ENCODE peak calls at places on chromosomes 7 and 10, in four cellular contexts. One of them, this sample, is unnamed.

GRCh38 chr10:33882996-33883395 is 548.5 kb upstream of the NRP1 start:
- DNase-seq in coronary artery: no peak
- DNase-seq in ovary: no peak
- DNase-seq in brain microvascular endothelial cell: no peak
- DNase-seq in this sample: no peak

GRCh38 chr7:95658676-95659075 is 62.4 kb upstream of the PDK4 start:
- DNase-seq in coronary artery: no peak
- DNase-seq in ovary: no peak
- DNase-seq in brain microvascular endothelial cell: no peak
- DNase-seq in this sample: no peak

GRCh38 chr10:131651674-131652093 is 249.1 kb upstream of the PPP2R2D start:
- DNase-seq in coronary artery: no peak
- DNase-seq in ovary: no peak
- DNase-seq in brain microvascular endothelial cell: no peak
- DNase-seq in this sample: no peak

GRCh38 chr10:71272122-71272771 is 46.8 kb upstream of the SLC29A3 start:
- DNase-seq in coronary artery: no peak
- DNase-seq in ovary: no peak
- DNase-seq in brain microvascular endothelial cell: peak
- DNase-seq in this sample: peak

GRCh38 chr7:130063036-130063435 is 7.3 kb upstream of the KLHDC10 start:
- DNase-seq in coronary artery: no peak
- DNase-seq in ovary: peak
- DNase-seq in brain microvascular endothelial cell: peak
- DNase-seq in this sample: peak

GRCh38 chr10:14508725-14509124 is 178.0 kb upstream of the FRMD4A start:
- DNase-seq in coronary artery: no peak
- DNase-seq in ovary: no peak
- DNase-seq in brain microvascular endothelial cell: no peak
- DNase-seq in this sample: no peak

GRCh38 chr7:71705217-71705616 is 573.3 kb downstream of the GALNT17 start:
- DNase-seq in coronary artery: no peak
- DNase-seq in ovary: no peak
- DNase-seq in brain microvascular endothelial cell: no peak
- DNase-seq in this sample: no peak

GRCh38 chr10:130555411-130555750 is 419.2 kb downstream of the GLRX3 start:
- DNase-seq in coronary artery: no peak
- DNase-seq in ovary: no peak
- DNase-seq in brain microvascular endothelial cell: no peak
- DNase-seq in this sample: no peak

GRCh38 chr7:114928060-114928459 is 6.2 kb downstream of the MDFIC start:
- DNase-seq in coronary artery: no peak
- DNase-seq in ovary: no peak
- DNase-seq in brain microvascular endothelial cell: no peak
- DNase-seq in this sample: no peak

GRCh38 chr7:26329520-26330269 is 38.0 kb downstream of the SNX10 start:
- DNase-seq in coronary artery: no peak
- DNase-seq in ovary: no peak
- DNase-seq in brain microvascular endothelial cell: no peak
- DNase-seq in this sample: no peak

GRCh38 chr10:7260412-7260900 is 150.4 kb downstream of the SFMBT2 start:
- DNase-seq in coronary artery: no peak
- DNase-seq in ovary: peak
- DNase-seq in brain microvascular endothelial cell: peak
- DNase-seq in this sample: peak

GRCh38 chr10:94088926-94089381 is 95.2 kb downstream of the PLCE1 start:
- DNase-seq in coronary artery: no peak
- DNase-seq in ovary: no peak
- DNase-seq in brain microvascular endothelial cell: peak
- DNase-seq in this sample: peak

GRCh38 chr7:44973610-44974401 is 5.0 kb downstream of the MYO1G start:
- DNase-seq in coronary artery: no peak
- DNase-seq in ovary: peak
- DNase-seq in brain microvascular endothelial cell: peak
- DNase-seq in this sample: peak

GRCh38 chr10:121610798-121611325 is 12.6 kb upstream of the FGFR2 start:
- DNase-seq in coronary artery: no peak
- DNase-seq in ovary: no peak
- DNase-seq in brain microvascular endothelial cell: no peak
- DNase-seq in this sample: no peak

GRCh38 chr10:114346176-114347031 is 57.9 kb downstream of the AFAP1L2 start:
- DNase-seq in coronary artery: no peak
- DNase-seq in ovary: peak
- DNase-seq in brain microvascular endothelial cell: no peak
- DNase-seq in this sample: no peak

GRCh38 chr7:132554446-132554845 is 21.8 kb downstream of the PLXNA4 start:
- DNase-seq in coronary artery: no peak
- DNase-seq in ovary: no peak
- DNase-seq in brain microvascular endothelial cell: no peak
- DNase-seq in this sample: no peak

GRCh38 chr7:25348066-25348595 is 119.8 kb upstream of the NPVF start:
- DNase-seq in coronary artery: no peak
- DNase-seq in ovary: no peak
- DNase-seq in brain microvascular endothelial cell: no peak
- DNase-seq in this sample: no peak

GRCh38 chr7:31134246-31135188 is 82.4 kb downstream of the ADCYAP1R1 start:
- DNase-seq in coronary artery: no peak
- DNase-seq in ovary: peak
- DNase-seq in brain microvascular endothelial cell: peak
- DNase-seq in this sample: peak

GRCh38 chr7:79458796-79459195 is 5.3 kb upstream of the MAGI2 start:
- DNase-seq in coronary artery: no peak
- DNase-seq in ovary: no peak
- DNase-seq in brain microvascular endothelial cell: no peak
- DNase-seq in this sample: no peak

GRCh38 chr10:62851449-62851848 is 35.3 kb upstream of the EGR2 start:
- DNase-seq in coronary artery: no peak
- DNase-seq in ovary: no peak
- DNase-seq in brain microvascular endothelial cell: no peak
- DNase-seq in this sample: peak

GRCh38 chr10:127797339-127797738 is 60.4 kb downstream of the FOXI2 start:
- DNase-seq in coronary artery: peak
- DNase-seq in ovary: no peak
- DNase-seq in brain microvascular endothelial cell: no peak
- DNase-seq in this sample: peak

GRCh38 chr10:132872658-132873057 is 69.7 kb downstream of the CFAP46 start:
- DNase-seq in coronary artery: no peak
- DNase-seq in ovary: no peak
- DNase-seq in brain microvascular endothelial cell: no peak
- DNase-seq in this sample: no peak

GRCh38 chr7:12642539-12642938 is 44.9 kb upstream of the ARL4A start:
- DNase-seq in coronary artery: no peak
- DNase-seq in ovary: no peak
- DNase-seq in brain microvascular endothelial cell: no peak
- DNase-seq in this sample: no peak

GRCh38 chr10:74652664-74653063 is 173.7 kb upstream of the KAT6B start:
- DNase-seq in coronary artery: no peak
- DNase-seq in ovary: no peak
- DNase-seq in brain microvascular endothelial cell: no peak
- DNase-seq in this sample: no peak

GRCh38 chr10:125991009-125991788 is 94.8 kb downstream of the FANK1 start:
- DNase-seq in coronary artery: no peak
- DNase-seq in ovary: no peak
- DNase-seq in brain microvascular endothelial cell: no peak
- DNase-seq in this sample: no peak

GRCh38 chr10:69614130-69614529 is 15.9 kb upstream of the FAM241B start:
- DNase-seq in coronary artery: no peak
- DNase-seq in ovary: no peak
- DNase-seq in brain microvascular endothelial cell: no peak
- DNase-seq in this sample: no peak

GRCh38 chr10:69619626-69620025 is 10.4 kb upstream of the FAM241B start:
- DNase-seq in coronary artery: no peak
- DNase-seq in ovary: no peak
- DNase-seq in brain microvascular endothelial cell: no peak
- DNase-seq in this sample: no peak

GRCh38 chr10:69616358-69616757 is 13.7 kb upstream of the FAM241B start:
- DNase-seq in coronary artery: peak
- DNase-seq in ovary: no peak
- DNase-seq in brain microvascular endothelial cell: no peak
- DNase-seq in this sample: no peak

GRCh38 chr10:69620625-69621024 is 9.4 kb upstream of the FAM241B start:
- DNase-seq in coronary artery: no peak
- DNase-seq in ovary: no peak
- DNase-seq in brain microvascular endothelial cell: no peak
- DNase-seq in this sample: no peak

GRCh38 chr10:69618746-69619145 is 11.3 kb upstream of the FAM241B start:
- DNase-seq in coronary artery: no peak
- DNase-seq in ovary: no peak
- DNase-seq in brain microvascular endothelial cell: no peak
- DNase-seq in this sample: no peak
- TF ChIP-seq CTCF in coronary artery: no peak
- TF ChIP-seq CTCF in ovary: no peak
- TF ChIP-seq CTCF in brain microvascular endothelial cell: no peak
- TF ChIP-seq CTCF in this sample: no peak

GRCh38 chr10:19638873-19639233 is 177.4 kb upstream of the PLXDC2 start:
- DNase-seq in coronary artery: no peak
- DNase-seq in ovary: no peak
- DNase-seq in brain microvascular endothelial cell: no peak
- DNase-seq in this sample: no peak
- H3K4me3 ChIP-seq in coronary artery: peak
- H3K4me3 ChIP-seq in ovary: peak
- H3K4me3 ChIP-seq in brain microvascular endothelial cell: peak
- H3K4me3 ChIP-seq in this sample: peak

GRCh38 chr10:15896654-15897053 is 36.3 kb upstream of the MINDY3 start:
- DNase-seq in coronary artery: no peak
- DNase-seq in ovary: no peak
- DNase-seq in brain microvascular endothelial cell: no peak
- DNase-seq in this sample: no peak

GRCh38 chr10:15897282-15897681 is 37.0 kb upstream of the MINDY3 start:
- DNase-seq in coronary artery: no peak
- DNase-seq in ovary: no peak
- DNase-seq in brain microvascular endothelial cell: peak
- DNase-seq in this sample: peak

GRCh38 chr10:15901889-15902288 is 41.6 kb upstream of the MINDY3 start:
- DNase-seq in coronary artery: no peak
- DNase-seq in ovary: no peak
- DNase-seq in brain microvascular endothelial cell: no peak
- DNase-seq in this sample: no peak

GRCh38 chr10:15898046-15898445 is 37.7 kb upstream of the MINDY3 start:
- DNase-seq in coronary artery: no peak
- DNase-seq in ovary: no peak
- DNase-seq in brain microvascular endothelial cell: peak
- DNase-seq in this sample: peak
- TF ChIP-seq CTCF in coronary artery: no peak
- TF ChIP-seq CTCF in ovary: no peak
- TF ChIP-seq CTCF in brain microvascular endothelial cell: peak
- TF ChIP-seq CTCF in this sample: peak

GRCh38 chr7:56115852-56116538 is at the start of gene NUPR2:
- DNase-seq in coronary artery: no peak
- DNase-seq in ovary: no peak
- DNase-seq in brain microvascular endothelial cell: no peak
- DNase-seq in this sample: no peak
- H3K4me3 ChIP-seq in coronary artery: peak
- H3K4me3 ChIP-seq in ovary: no peak
- H3K4me3 ChIP-seq in brain microvascular endothelial cell: no peak
- H3K4me3 ChIP-seq in this sample: no peak

DNA sequence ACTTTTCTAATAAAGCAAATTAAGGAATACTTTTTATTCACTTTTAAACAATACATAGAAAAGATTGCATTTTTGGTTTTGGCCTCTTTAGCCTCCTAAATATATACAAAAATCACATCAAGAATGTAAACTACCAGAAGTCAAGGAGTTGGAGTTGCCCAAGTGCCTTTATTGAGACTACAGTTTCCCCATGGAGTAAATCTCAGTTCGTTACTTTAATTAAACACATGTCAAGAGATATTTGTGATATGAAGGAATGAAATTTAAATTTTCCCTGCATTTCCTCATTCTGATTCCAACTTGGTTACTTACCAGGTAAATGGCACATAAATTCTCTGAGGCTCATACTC is 492.9 kb downstream of the TNS3 start:
- DNase-seq in coronary artery: no peak
- DNase-seq in ovary: no peak
- DNase-seq in brain microvascular endothelial cell: no peak
- DNase-seq in this sample: no peak
- TF ChIP-seq CTCF in coronary artery: no peak
- TF ChIP-seq CTCF in ovary: no peak
- TF ChIP-seq CTCF in brain microvascular endothelial cell: no peak
- TF ChIP-seq CTCF in this sample: no peak

DNA sequence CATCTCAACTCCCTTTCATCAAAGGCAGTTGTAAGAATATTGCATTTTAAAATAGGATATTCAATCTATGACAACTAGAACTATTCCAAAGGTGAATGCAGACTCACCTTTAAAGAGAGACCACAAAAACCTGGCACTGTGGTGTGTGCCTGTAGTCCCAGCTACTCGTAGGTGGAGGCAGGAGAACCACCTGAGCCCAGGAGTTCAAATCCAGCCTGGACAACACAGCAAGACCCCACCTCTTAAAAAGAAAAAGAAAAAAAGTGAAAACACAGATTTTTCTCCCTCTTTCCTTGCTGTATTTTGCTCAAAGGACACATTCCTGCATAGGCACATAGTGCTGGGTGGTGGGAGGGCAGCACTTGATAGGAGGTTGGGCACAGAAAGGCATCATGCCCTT is 739 bp upstream of the ALDH18A1 start:
- DNase-seq in coronary artery: no peak
- DNase-seq in ovary: no peak
- DNase-seq in brain microvascular endothelial cell: no peak
- DNase-seq in this sample: no peak
- H3K4me3 ChIP-seq in coronary artery: peak
- H3K4me3 ChIP-seq in ovary: peak
- H3K4me3 ChIP-seq in brain microvascular endothelial cell: peak
- H3K4me3 ChIP-seq in this sample: peak

This sample was measured in fibroblast of pulmonary artery.